ENCODE peak calls at places on chromosomes 2 and 18, in five cellular contexts. One of them, this sample, is unnamed.

GRCh38 chr18:63994783-63995399 is 25.0 kb downstream of the SERPINB8 start:
- DNase-seq in left ventricle myocardium inferior: no peak
- DNase-seq in nephron progenitor cell: peak
- DNase-seq in K562: peak
- DNase-seq in ascending aorta: peak
- DNase-seq in this sample: no peak

GRCh38 chr2:232324778-232325177 is 53.8 kb upstream of the ALPP start:
- DNase-seq in ascending aorta: no peak
- DNase-seq in left ventricle myocardium inferior: no peak
- DNase-seq in K562: no peak
- DNase-seq in nephron progenitor cell: no peak
- DNase-seq in this sample: no peak

GRCh38 chr2:189609853-189610252 is 29.3 kb upstream of the SLC40A1 start:
- DNase-seq in nephron progenitor cell: no peak
- DNase-seq in K562: no peak
- DNase-seq in left ventricle myocardium inferior: no peak
- DNase-seq in ascending aorta: no peak
- DNase-seq in this sample: no peak

GRCh38 chr2:108271691-108272253 is 16.9 kb upstream of the SULT1C2 start:
- DNase-seq in nephron progenitor cell: no peak
- DNase-seq in ascending aorta: no peak
- DNase-seq in K562: peak
- DNase-seq in left ventricle myocardium inferior: no peak
- DNase-seq in this sample: no peak

GRCh38 chr2:130873700-130874346 is 37.1 kb downstream of the ARHGEF4 start:
- DNase-seq in left ventricle myocardium inferior: peak
- DNase-seq in nephron progenitor cell: peak
- DNase-seq in K562: peak
- DNase-seq in ascending aorta: peak
- DNase-seq in this sample: no peak

GRCh38 chr2:33457588-33458247 is 18.7 kb upstream of the RASGRP3 start:
- DNase-seq in left ventricle myocardium inferior: peak
- DNase-seq in ascending aorta: peak
- DNase-seq in nephron progenitor cell: no peak
- DNase-seq in K562: peak
- DNase-seq in this sample: no peak

GRCh38 chr2:217988014-217988839 is 14.6 kb downstream of the TNS1 start:
- DNase-seq in ascending aorta: peak
- DNase-seq in left ventricle myocardium inferior: peak
- DNase-seq in K562: peak
- DNase-seq in nephron progenitor cell: peak
- DNase-seq in this sample: peak

GRCh38 chr2:236353594-236353942 is 89.4 kb upstream of the ASB18 start:
- DNase-seq in K562: no peak
- DNase-seq in nephron progenitor cell: no peak
- DNase-seq in left ventricle myocardium inferior: no peak
- DNase-seq in ascending aorta: no peak
- DNase-seq in this sample: no peak

GRCh38 chr18:63775166-63775730 is at the start of gene SERPINB7:
- DNase-seq in ascending aorta: no peak
- DNase-seq in nephron progenitor cell: no peak
- DNase-seq in K562: no peak
- DNase-seq in left ventricle myocardium inferior: no peak
- DNase-seq in this sample: no peak

GRCh38 chr2:15836942-15837610 is 103.3 kb upstream of the MYCN start:
- DNase-seq in K562: no peak
- DNase-seq in ascending aorta: no peak
- DNase-seq in nephron progenitor cell: no peak
- DNase-seq in left ventricle myocardium inferior: no peak
- DNase-seq in this sample: no peak

GRCh38 chr2:96760986-96761832 is 507 bp downstream of the CNNM4 start:
- DNase-seq in K562: peak
- DNase-seq in left ventricle myocardium inferior: no peak
- DNase-seq in ascending aorta: no peak
- DNase-seq in nephron progenitor cell: no peak
- DNase-seq in this sample: no peak

GRCh38 chr2:226796840-226797288 is 2.8 kb downstream of the IRS1 start:
- DNase-seq in nephron progenitor cell: peak
- DNase-seq in left ventricle myocardium inferior: peak
- DNase-seq in K562: no peak
- DNase-seq in ascending aorta: no peak
- DNase-seq in this sample: no peak

GRCh38 chr18:25144835-25145234 is 207.1 kb downstream of the ZNF521 start:
- DNase-seq in nephron progenitor cell: no peak
- DNase-seq in left ventricle myocardium inferior: no peak
- DNase-seq in ascending aorta: no peak
- DNase-seq in K562: no peak
- DNase-seq in this sample: no peak

GRCh38 chr2:118849226-118850170 is 2.0 kb upstream of the EN1 start:
- DNase-seq in ascending aorta: peak
- DNase-seq in left ventricle myocardium inferior: no peak
- DNase-seq in nephron progenitor cell: peak
- DNase-seq in K562: no peak
- DNase-seq in this sample: no peak

GRCh38 chr18:31203086-31203793 is 40.6 kb upstream of the DSC1 start:
- DNase-seq in ascending aorta: no peak
- DNase-seq in nephron progenitor cell: peak
- DNase-seq in left ventricle myocardium inferior: peak
- DNase-seq in K562: no peak
- DNase-seq in this sample: no peak

GRCh38 chr2:231373184-231373583 is 22.3 kb upstream of the B3GNT7 start:
- DNase-seq in nephron progenitor cell: no peak
- DNase-seq in ascending aorta: no peak
- DNase-seq in K562: no peak
- DNase-seq in left ventricle myocardium inferior: no peak
- DNase-seq in this sample: no peak

GRCh38 chr2:714005-714741 is 37.0 kb upstream of the TMEM18 start:
- DNase-seq in left ventricle myocardium inferior: no peak
- DNase-seq in ascending aorta: no peak
- DNase-seq in nephron progenitor cell: peak
- DNase-seq in K562: no peak
- DNase-seq in this sample: no peak

GRCh38 chr2:19775315-19775714 is 126.5 kb downstream of the TTC32 start:
- DNase-seq in left ventricle myocardium inferior: no peak
- DNase-seq in ascending aorta: peak
- DNase-seq in nephron progenitor cell: no peak
- DNase-seq in K562: no peak
- DNase-seq in this sample: no peak

GRCh38 chr2:10787176-10787968 is 25.2 kb downstream of the PDIA6 start:
- DNase-seq in left ventricle myocardium inferior: no peak
- DNase-seq in nephron progenitor cell: peak
- DNase-seq in ascending aorta: no peak
- DNase-seq in K562: no peak
- DNase-seq in this sample: no peak
- TF ChIP-seq CTCF in left ventricle myocardium inferior: no peak
- TF ChIP-seq CTCF in nephron progenitor cell: no peak
- TF ChIP-seq CTCF in ascending aorta: no peak
- TF ChIP-seq CTCF in K562: peak
- TF ChIP-seq CTCF in this sample: peak

DNA sequence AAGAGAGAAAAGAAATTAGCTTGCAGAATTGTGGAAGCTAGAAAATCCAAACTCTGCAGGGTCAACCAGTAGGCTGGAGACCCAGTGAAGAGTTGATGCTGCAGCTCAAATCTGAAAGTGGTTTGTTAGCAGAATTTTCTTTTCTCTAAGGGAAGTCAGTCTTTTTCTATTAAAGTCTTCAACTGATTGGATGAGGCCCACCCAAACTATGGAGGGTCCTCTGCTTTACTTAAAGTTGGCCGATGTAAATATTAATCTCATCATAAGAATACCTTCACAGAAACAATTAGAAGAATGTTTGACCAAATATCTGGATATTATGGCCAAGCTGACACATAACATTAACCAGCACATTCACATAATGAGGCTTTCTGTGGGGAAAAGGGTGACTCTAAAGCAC is 73.7 kb downstream of the FTCDNL1 start:
- DNase-seq in ascending aorta: no peak
- DNase-seq in K562: no peak
- DNase-seq in nephron progenitor cell: no peak
- DNase-seq in left ventricle myocardium inferior: no peak
- DNase-seq in this sample: no peak
- TF ChIP-seq CTCF in ascending aorta: no peak
- TF ChIP-seq CTCF in K562: no peak
- TF ChIP-seq CTCF in nephron progenitor cell: no peak
- TF ChIP-seq CTCF in left ventricle myocardium inferior: no peak
- TF ChIP-seq CTCF in this sample: no peak

GRCh38 chr2:30206461-30207430 is 24.6 kb upstream of the LBH start:
- DNase-seq in nephron progenitor cell: no peak
- DNase-seq in left ventricle myocardium inferior: no peak
- DNase-seq in K562: no peak
- DNase-seq in ascending aorta: no peak
- DNase-seq in this sample: no peak
- TF ChIP-seq CTCF in nephron progenitor cell: no peak
- TF ChIP-seq CTCF in left ventricle myocardium inferior: no peak
- TF ChIP-seq CTCF in K562: no peak
- TF ChIP-seq CTCF in ascending aorta: no peak
- TF ChIP-seq CTCF in this sample: no peak

DNA sequence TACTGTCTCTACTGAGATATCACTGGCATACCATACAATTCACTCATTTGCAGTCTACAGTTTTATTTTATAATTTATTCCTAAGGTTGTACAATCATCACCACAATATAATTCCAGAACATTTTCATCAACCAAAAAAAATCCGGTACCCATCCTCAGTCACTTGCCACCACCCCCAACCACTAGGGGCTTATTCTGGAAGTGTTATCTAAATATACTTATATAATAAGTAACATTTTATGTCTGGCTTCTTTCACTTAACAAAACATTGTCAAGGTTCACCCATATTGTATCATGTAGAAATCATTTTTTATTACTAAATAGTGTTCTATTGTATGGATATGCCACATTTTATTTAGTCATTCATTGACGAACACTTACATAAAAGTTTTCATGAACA is 440.8 kb downstream of the RNF144A start:
- DNase-seq in left ventricle myocardium inferior: no peak
- DNase-seq in ascending aorta: no peak
- DNase-seq in K562: no peak
- DNase-seq in nephron progenitor cell: no peak
- DNase-seq in this sample: no peak
- TF ChIP-seq CTCF in left ventricle myocardium inferior: no peak
- TF ChIP-seq CTCF in ascending aorta: no peak
- TF ChIP-seq CTCF in K562: no peak
- TF ChIP-seq CTCF in nephron progenitor cell: no peak
- TF ChIP-seq CTCF in this sample: peak

DNA sequence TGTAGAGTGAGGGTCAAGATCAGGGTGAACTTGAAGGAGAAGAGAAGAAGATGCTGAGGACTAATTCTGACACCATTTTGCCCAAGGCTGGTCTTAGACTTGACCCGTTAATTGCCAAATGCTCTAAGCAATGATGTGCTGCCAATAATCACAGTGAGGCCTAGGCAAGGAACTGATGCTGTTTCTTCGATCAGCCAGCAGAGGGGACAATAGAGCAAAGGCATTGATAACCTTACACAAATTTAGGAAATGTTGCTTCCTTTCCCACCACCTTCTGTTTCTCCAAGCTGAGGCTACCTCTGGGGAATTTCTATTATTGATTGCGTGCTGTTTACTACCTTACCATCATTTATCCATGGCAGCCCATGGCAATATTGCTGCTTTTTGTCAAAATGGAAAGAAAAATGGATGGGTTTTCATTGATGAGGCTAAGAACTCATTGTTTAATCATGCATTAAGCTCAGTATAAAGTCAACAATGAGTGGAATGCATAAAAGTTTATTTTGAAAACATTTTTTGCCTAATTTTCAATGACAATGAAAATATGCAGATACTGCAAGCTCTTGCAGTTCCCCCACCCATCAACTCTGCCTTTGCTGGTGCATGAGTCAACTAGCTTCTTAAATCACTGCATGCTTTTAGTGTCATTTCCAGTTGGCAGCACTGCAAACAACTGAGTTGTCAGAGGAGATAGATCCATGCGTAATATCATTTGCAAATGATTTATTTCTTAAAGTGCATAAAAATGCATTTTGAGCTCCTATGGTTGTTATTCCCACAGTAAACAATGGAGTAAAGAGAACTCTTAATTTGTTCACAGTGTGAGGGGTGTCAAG is 116.4 kb upstream of the NYAP2 start:
- DNase-seq in ascending aorta: no peak
- DNase-seq in nephron progenitor cell: peak
- DNase-seq in left ventricle myocardium inferior: no peak
- DNase-seq in K562: peak
- DNase-seq in this sample: no peak
- TF ChIP-seq CTCF in ascending aorta: no peak
- TF ChIP-seq CTCF in nephron progenitor cell: peak
- TF ChIP-seq CTCF in left ventricle myocardium inferior: peak
- TF ChIP-seq CTCF in K562: peak
- TF ChIP-seq CTCF in this sample: peak

This sample was measured in type B pancreatic cell.